ENCODE peak calls at places on chromosome 5, in six cellular contexts. B is neuronal stem cell, U is IMR-90, V is H9, M is mesendoderm, P is H1. A is an unnamed sample.

GRCh38 chr5:97127727-97128126 is 14.7 kb downstream of the LIX1 start:
- DNase-seq in B (no peak), U (no peak), V (no peak), M (no peak), P (no peak), A (no peak)

GRCh38 chr5:163913548-163913947 is 408.1 kb downstream of the MAT2B start:
- DNase-seq in B (no peak), U (peak; percentile 14), V (no peak), M (no peak), P (no peak), A (peak; percentile 22)

GRCh38 chr5:167982-168660 is 23.2 kb upstream of the LRRC14B start:
- DNase-seq in B (no peak), U (peak; percentile 99), V (peak; percentile 12), M (no peak), P (no peak), A (no peak)

GRCh38 chr5:116847960-116848359 is 273.3 kb upstream of the SEMA6A start:
- DNase-seq in B (no peak), U (no peak), V (no peak), M (no peak), P (no peak), A (no peak)

GRCh38 chr5:112862085-112862484 is 998 bp downstream of the SRP19 start:
- DNase-seq in B (no peak), U (no peak), V (no peak), M (peak; percentile 51), P (no peak), A (no peak)

GRCh38 chr5:112004867-112005532 is 248.0 kb upstream of the NREP start:
- DNase-seq in B (no peak), U (peak; percentile 92), V (no peak), M (no peak), P (no peak), A (no peak)

GRCh38 chr5:68505917-68506860 is 290.6 kb downstream of the PIK3R1 start:
- DNase-seq in B (peak; percentile 1), U (peak; percentile 67), V (no peak), M (no peak), P (no peak), A (peak; percentile 45)

GRCh38 chr5:96920956-96921355 is 14.9 kb upstream of the LNPEP start:
- DNase-seq in B (no peak), U (no peak), V (no peak), M (no peak), P (no peak), A (no peak)

GRCh38 chr5:60521379-60522298 is 178.3 kb downstream of the DEPDC1B start:
- DNase-seq in B (no peak), U (no peak), V (no peak), M (no peak), P (no peak), A (no peak)

GRCh38 chr5:160173-160510 is 31.2 kb upstream of the LRRC14B start:
- DNase-seq in B (no peak), U (peak; percentile 65), V (peak; percentile 14), M (no peak), P (no peak), A (no peak)

GRCh38 chr5:143614831-143615230 is 197.1 kb upstream of the HMHB1 start:
- DNase-seq in B (peak; percentile 23), U (no peak), V (no peak), M (no peak), P (no peak), A (no peak)

GRCh38 chr5:151345808-151346478 is 1.4 kb downstream of the SLC36A2 start:
- DNase-seq in B (no peak), U (peak; percentile 28), V (no peak), M (no peak), P (no peak), A (no peak)

GRCh38 chr5:154868702-154869101 is 10.3 kb downstream of the CNOT8 start:
- DNase-seq in B (no peak), U (peak; percentile 8), V (peak; percentile 69), M (peak; percentile 81), P (no peak), A (no peak)

GRCh38 chr5:14617441-14617840 is 35.8 kb downstream of the OTULINL start:
- DNase-seq in B (no peak), U (no peak), V (no peak), M (no peak), P (no peak), A (no peak)

GRCh38 chr5:175696139-175696854 is 38.4 kb downstream of the HRH2 start:
- DNase-seq in B (peak; percentile 23), U (no peak), V (peak; percentile 85), M (peak; percentile 90), P (peak; percentile 84), A (no peak)

GRCh38 chr5:137376127-137376526 is 123.0 kb downstream of the SPOCK1 start:
- DNase-seq in B (no peak), U (no peak), V (peak; percentile 52), M (no peak), P (no peak), A (no peak)

GRCh38 chr5:128259530-128260145 is 176.1 kb downstream of the SLC12A2 start:
- DNase-seq in B (no peak), U (no peak), V (no peak), M (no peak), P (no peak), A (no peak)

GRCh38 chr5:14665949-14666741 is 1.6 kb downstream of the OTULIN start:
- DNase-seq in B (no peak), U (peak; percentile 33), V (no peak), M (peak; percentile 42), P (no peak), A (no peak)

GRCh38 chr5:145660897-145661650 is 174.1 kb downstream of the PRELID2 start:
- DNase-seq in B (no peak), U (peak; percentile 60), V (no peak), M (no peak), P (no peak), A (no peak)

GRCh38 chr5:137487600-137487999 is 11.5 kb downstream of the SPOCK1 start:
- DNase-seq in B (no peak), U (peak; percentile 60), V (no peak), M (no peak), P (no peak), A (no peak)

GRCh38 chr5:144267961-144268513 is 97.4 kb downstream of the KCTD16 start:
- DNase-seq in B (no peak), U (no peak), V (no peak), M (no peak), P (no peak), A (no peak)

DNA sequence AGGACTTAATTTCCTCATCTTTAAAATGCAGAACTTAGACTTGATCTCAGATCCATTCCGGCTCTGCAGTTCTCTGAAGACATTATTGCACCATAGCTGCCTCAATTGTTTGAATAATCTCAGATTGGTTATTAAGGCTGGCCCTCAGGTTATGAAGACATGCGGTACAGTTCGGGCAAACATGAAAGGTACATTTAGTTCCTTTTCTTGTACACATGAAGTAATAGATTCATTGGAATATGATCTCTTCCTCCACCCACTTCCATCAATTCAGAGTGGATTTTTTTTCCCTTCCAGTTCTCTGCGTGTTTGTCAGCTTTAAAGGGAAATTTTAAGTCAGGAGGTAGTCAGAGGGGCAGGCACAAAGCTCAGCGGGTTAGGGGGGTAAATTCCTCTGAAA is 28.0 kb downstream of the ATP6V0E1 start:
- DNase-seq in B (no peak), U (no peak), V (no peak), M (no peak), P (no peak), A (no peak)
- H3K4me1 ChIP-seq in B (peaks cover 3% of the 10 kb centered on the region), U (peaks cover 21% of the 10 kb centered on the region), V (peaks cover 5% of the 10 kb centered on the region), M (peaks cover 10% of the 10 kb centered on the region), P (peaks cover 3% of the 10 kb centered on the region), A (peaks cover 5% of the 10 kb centered on the region)

GRCh38 chr5:157398310-157398709 is 61.7 kb upstream of the NIPAL4 start:
- DNase-seq in B (no peak), U (no peak), V (no peak), M (no peak), P (no peak), A (no peak)
- H3K9ac ChIP-seq in B (no peak overlapping the region), U (no peak overlapping the region), V (no peak overlapping the region), M (no peak overlapping the region), P (no peak overlapping the region), A (no peak overlapping the region)

DNA sequence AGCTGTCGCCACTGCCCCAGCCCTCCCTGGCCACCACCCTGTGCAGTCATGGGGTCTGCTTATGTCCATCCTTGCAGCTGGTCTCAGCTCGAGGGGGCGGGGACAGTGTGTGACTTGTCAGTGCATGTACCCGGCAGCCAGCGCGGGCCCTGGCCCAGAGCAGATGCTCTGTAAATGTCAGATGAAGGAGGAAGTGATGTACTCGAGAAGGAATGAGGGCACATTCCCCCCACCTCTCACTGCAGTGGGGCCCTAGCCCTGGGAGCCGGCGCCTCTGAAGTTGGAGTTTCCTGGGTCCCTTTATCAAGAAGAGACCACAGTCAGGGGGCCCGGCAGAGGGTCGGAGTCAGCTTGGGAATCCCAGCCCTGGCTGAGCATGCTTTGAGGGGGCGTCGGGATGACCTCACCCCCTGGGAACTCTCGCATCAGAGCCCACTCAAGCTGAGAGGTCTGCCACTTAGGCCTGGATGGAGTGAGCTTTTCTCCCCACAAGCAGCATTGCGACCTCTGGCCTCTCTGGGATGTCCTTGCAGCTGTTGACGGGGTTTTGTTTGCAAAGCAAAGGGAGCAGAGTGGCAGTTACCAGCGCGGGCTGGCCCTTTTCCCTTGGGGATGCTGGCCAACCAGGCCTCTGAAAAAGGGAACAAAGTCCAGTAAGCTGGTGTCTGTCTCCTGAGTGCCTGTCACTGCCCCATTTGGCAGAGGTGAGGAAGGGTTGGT is 19.0 kb downstream of the NEURL1B start:
- DNase-seq in B (peak; percentile 67), U (peak; percentile 94), V (peak; percentile 64), M (peak; percentile 93), P (no peak), A (no peak)
- H2AK5ac ChIP-seq in B (peak overlapping the region; percentile 93), U (peak overlapping the region; percentile 92), V (no peak overlapping the region), M (no peak overlapping the region), P (no peak overlapping the region), A (no peak overlapping the region)

GRCh38 chr5:126354857-126355731 is 68.1 kb upstream of the GRAMD2B start:
- DNase-seq in B (no peak), U (no peak), V (no peak), M (no peak), P (no peak), A (no peak)
- H3K4me1 ChIP-seq in B (peaks cover 7% of the 10 kb centered on the region), U (peaks cover 14% of the 10 kb centered on the region), V (no peaks in the 10 kb centered on the region), M (no peaks in the 10 kb centered on the region), P (peaks cover under 1% of the 10 kb centered on the region), A (no peaks in the 10 kb centered on the region)

DNA sequence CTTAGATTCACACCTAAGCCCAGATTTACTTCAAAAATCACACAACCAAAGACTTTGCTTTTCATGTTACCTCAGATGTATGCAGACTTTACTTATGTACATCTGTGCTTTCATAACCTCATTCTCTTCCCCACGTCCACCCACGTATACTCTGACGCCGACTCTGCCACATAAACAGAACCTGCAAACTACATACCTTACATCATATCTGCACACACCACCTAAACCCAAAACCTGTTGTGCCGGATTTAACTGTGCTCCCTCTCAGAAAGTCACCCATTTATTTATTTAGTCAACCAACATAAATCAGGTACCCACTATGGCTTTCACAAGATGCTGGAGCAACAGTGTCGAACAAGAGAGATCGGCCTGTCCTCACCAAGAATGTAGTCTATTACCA is 1.0 kb upstream of the DPYSL3 start:
- DNase-seq in B (no peak), U (no peak), V (no peak), M (no peak), P (no peak), A (no peak)
- H3K9ac ChIP-seq in B (no peak overlapping the region), U (no peak overlapping the region), V (no peak overlapping the region), M (no peak overlapping the region), P (no peak overlapping the region), A (no peak overlapping the region)

DNA sequence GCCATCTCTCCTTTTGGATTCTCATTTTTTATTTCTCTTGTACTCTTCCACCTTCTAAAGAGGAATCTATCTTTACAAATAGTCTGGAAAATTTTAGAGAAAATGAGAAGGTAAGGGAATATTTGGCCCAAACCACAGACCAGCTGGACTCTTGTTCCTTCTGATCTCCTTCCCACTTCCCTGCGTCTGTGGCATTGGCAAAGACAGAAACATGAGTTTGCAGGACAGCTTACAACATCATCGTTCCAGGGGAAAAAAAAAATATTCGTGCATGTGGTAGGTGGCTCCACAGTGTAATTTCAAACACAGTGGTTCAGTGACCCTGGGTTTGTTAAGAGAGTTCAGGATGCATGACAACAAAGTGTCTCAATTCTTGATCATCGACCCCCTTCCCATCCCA is 755.0 kb downstream of the DNAH5 start:
- DNase-seq in B (no peak), U (no peak), V (no peak), M (no peak), P (no peak), A (no peak)
- H2AK5ac ChIP-seq in B (no peak overlapping the region), U (no peak overlapping the region), V (no peak overlapping the region), M (no peak overlapping the region), P (no peak overlapping the region), A (no peak overlapping the region)

A was measured in trophoblast cell.